ENCODE peak calls at places on chromosomes 4 and X, in eight cellular contexts. J, W, G, C, K, B, S and O are unnamed samples.

GRCh38 chrX:74593593-74593992 is 20.8 kb downstream of the RLIM start:
- DNase-seq in W (no peak), B (no peak), S (peak; percentile 25), K (no peak), C (no peak), J (no peak), G (no peak), O (no peak)

GRCh38 chr4:122632396-122633143 is 11.7 kb upstream of the IL21 start:
- DNase-seq in B (no peak), J (no peak), S (peak; percentile 13), G (no peak), C (no peak), K (no peak), W (peak; percentile 54), O (no peak)

GRCh38 chr4:142656178-142656577 is 189.9 kb downstream of the INPP4B start:
- DNase-seq in W (peak; percentile 23), K (no peak), C (peak; percentile 13), S (peak; percentile 24), J (peak; percentile 9), G (no peak), B (peak; percentile 39), O (no peak)

GRCh38 chr4:99833766-99834165 is 17.1 kb downstream of the DAPP1 start:
- DNase-seq in S (no peak), J (no peak), W (no peak), K (no peak), G (no peak), C (no peak), B (no peak), O (no peak)

GRCh38 chr4:36237366-36238353 is 6.7 kb downstream of the ARAP2 start:
- DNase-seq in J (no peak), G (no peak), B (no peak), W (no peak), S (no peak), K (no peak), C (no peak), O (no peak)

GRCh38 chrX:95626748-95627147 is 1057.9 kb upstream of the DIAPH2 start:
- DNase-seq in B (no peak), S (no peak), C (no peak), K (no peak), W (no peak), G (no peak), J (no peak), O (no peak)

GRCh38 chr4:74223801-74224200 is 65.9 kb downstream of the MTHFD2L start:
- DNase-seq in B (no peak), C (no peak), G (no peak), K (no peak), S (peak; percentile 72), J (no peak), W (peak; percentile 58), O (no peak)

GRCh38 chr4:80184053-80184790 is 13.1 kb upstream of the PRDM8 start:
- DNase-seq in C (peak; percentile 96), W (peak; percentile 85), K (peak; percentile 76), S (peak; percentile 84), G (peak; percentile 78), J (peak; percentile 82), B (peak; percentile 93), O (no peak)

GRCh38 chr4:55397521-55398321 is 2.0 kb downstream of the TMEM165 start:
- DNase-seq in C (no peak), W (peak; percentile 89), J (peak; percentile 41), K (no peak), B (peak; percentile 21), G (no peak), S (peak; percentile 91), O (peak; percentile 88)